ENCODE peak calls at places on chromosomes 7 and 10, in ten cellular contexts. G, N, M, C, W, T, E, A, Z and X are unnamed samples.

GRCh38 chr10:72254891-72255568 is 18.7 kb upstream of the DDIT4 start:
- DNase-seq in A (peak; percentile 85), N (no peak), E (peak; percentile 66), W (no peak), M (peak; percentile 83), T (peak; percentile 91), C (no peak), Z (no peak), G (no peak), X (peak; percentile 94)

GRCh38 chr7:80882213-80882801 is 36.5 kb downstream of the SEMA3C start:
- DNase-seq in W (no peak), G (no peak), C (no peak), Z (no peak), N (no peak), M (no peak), A (no peak), T (no peak), E (no peak), X (no peak)

GRCh38 chr7:43431020-43431595 is 151.8 kb upstream of the STK17A start:
- DNase-seq in C (no peak), A (no peak), W (no peak), M (no peak), G (no peak), N (no peak), T (no peak), Z (no peak), E (no peak), X (no peak)

GRCh38 chr7:78326870-78327269 is 528.3 kb downstream of the PHTF2 start:
- DNase-seq in G (no peak), Z (no peak), N (no peak), A (peak; percentile 2), C (no peak), T (no peak), E (no peak), W (no peak), M (no peak), X (no peak)

GRCh38 chr10:69247313-69247710 is 27.2 kb downstream of the HKDC1 start:
- DNase-seq in C (no peak), W (no peak), T (no peak), G (no peak), E (no peak), M (no peak), A (no peak), N (no peak), Z (no peak), X (no peak)

GRCh38 chr10:132457328-132458070 is 60.5 kb downstream of the PWWP2B start:
- DNase-seq in T (peak; percentile 61), Z (no peak), N (no peak), A (no peak), C (no peak), M (no peak), E (peak; percentile 73), W (no peak), G (peak; percentile 55), X (no peak)

GRCh38 chr10:11110499-11110898 is 92.8 kb downstream of the CELF2 start:
- DNase-seq in C (no peak), A (peak; percentile 4), E (no peak), W (no peak), G (no peak), T (no peak), M (no peak), Z (no peak), N (no peak), X (no peak)

GRCh38 chr7:33888206-33888605 is 17.1 kb upstream of the BMPER start:
- DNase-seq in E (no peak), A (no peak), W (no peak), C (no peak), N (no peak), Z (no peak), M (no peak), T (no peak), G (no peak), X (no peak)

GRCh38 chr10:73798087-73798486 is 12.7 kb downstream of the ZSWIM8 start:
- DNase-seq in E (no peak), A (no peak), C (no peak), W (no peak), M (no peak), T (no peak), N (no peak), Z (no peak), G (no peak), X (no peak)

GRCh38 chr10:132394201-132394811 is 2.7 kb upstream of the PWWP2B start:
- DNase-seq in A (no peak), T (peak; percentile 53), C (no peak), G (no peak), M (no peak), Z (no peak), E (no peak), N (no peak), W (no peak), X (no peak)

GRCh38 chr7:158256091-158256816 is 331.4 kb downstream of the PTPRN2 start:
- DNase-seq in G (no peak), Z (no peak), A (no peak), T (no peak), W (no peak), C (no peak), N (no peak), E (no peak), M (no peak), X (no peak)

GRCh38 chr7:25066253-25066652 is 58.8 kb downstream of the CYCS start:
- DNase-seq in W (no peak), A (no peak), T (no peak), E (no peak), G (no peak), C (no peak), M (no peak), N (no peak), Z (no peak), X (no peak)

GRCh38 chr7:105853931-105854419 is 22.4 kb downstream of the ATXN7L1 start:
- DNase-seq in E (no peak), W (no peak), G (no peak), N (no peak), A (no peak), T (no peak), C (no peak), M (no peak), Z (no peak), X (no peak)

GRCh38 chr7:133735222-133735621 is 391.9 kb upstream of the LRGUK start:
- DNase-seq in N (no peak), W (no peak), M (no peak), Z (no peak), C (no peak), T (no peak), G (no peak), A (no peak), E (no peak), X (no peak)

GRCh38 chr10:79159785-79160184 is 91.0 kb downstream of the ZMIZ1 start:
- DNase-seq in E (no peak), W (no peak), T (no peak), A (no peak), C (no peak), M (no peak), G (no peak), N (no peak), Z (no peak), X (peak; percentile 23)

GRCh38 chr7:37376386-37376785 is 72.3 kb downstream of the ELMO1 start:
- DNase-seq in C (no peak), Z (no peak), N (no peak), G (no peak), W (no peak), T (no peak), E (no peak), A (no peak), M (no peak), X (no peak)

GRCh38 chr10:100829933-100830727 is 82.6 kb upstream of the SLF2 start:
- DNase-seq in Z (no peak), G (no peak), N (no peak), A (no peak), M (no peak), E (no peak), C (no peak), T (no peak), W (no peak), X (no peak)

GRCh38 chr10:125172694-125173093 is 12.3 kb upstream of the CTBP2 start:
- DNase-seq in E (no peak), T (no peak), Z (no peak), A (no peak), W (no peak), N (no peak), M (no peak), C (no peak), G (no peak), X (no peak)

GRCh38 chr10:11602919-11603523 is 8.4 kb downstream of the USP6NL start:
- DNase-seq in E (peak; percentile 75), N (no peak), A (no peak), G (no peak), W (peak; percentile 56), C (no peak), Z (no peak), M (no peak), T (no peak), X (no peak)